ENCODE peak calls at places on chromosomes 7 and 10, in six cellular contexts. One of them, this sample, is unnamed.

GRCh38 chr7:74203157-74203556 is 6.6 kb upstream of the LAT2 start:
- DNase-seq in retina: no peak
- DNase-seq in dermis microvascular lymphatic vessel endothelial cell: peak
- DNase-seq in activated CD8-positive, alpha-beta memory T cell treated with anti-CD3 and anti-CD28 coated beads, Interleukin-2, amount 50 U/mL, for 48 hours: no peak
- DNase-seq in IMR-90: peak
- DNase-seq in GM19239: no peak
- DNase-seq in this sample: peak

GRCh38 chr7:23294549-23295400 is 4.4 kb upstream of the MALSU1 start:
- DNase-seq in retina: no peak
- DNase-seq in dermis microvascular lymphatic vessel endothelial cell: no peak
- DNase-seq in activated CD8-positive, alpha-beta memory T cell treated with anti-CD3 and anti-CD28 coated beads, Interleukin-2, amount 50 U/mL, for 48 hours: no peak
- DNase-seq in IMR-90: no peak
- DNase-seq in GM19239: no peak
- DNase-seq in this sample: no peak

GRCh38 chr7:80722596-80723141 is 84.2 kb downstream of the CD36 start:
- DNase-seq in retina: peak
- DNase-seq in dermis microvascular lymphatic vessel endothelial cell: no peak
- DNase-seq in activated CD8-positive, alpha-beta memory T cell treated with anti-CD3 and anti-CD28 coated beads, Interleukin-2, amount 50 U/mL, for 48 hours: no peak
- DNase-seq in IMR-90: peak
- DNase-seq in GM19239: no peak
- DNase-seq in this sample: peak

GRCh38 chr7:137980308-137980707 is 21.6 kb downstream of the CREB3L2 start:
- DNase-seq in retina: no peak
- DNase-seq in dermis microvascular lymphatic vessel endothelial cell: no peak
- DNase-seq in activated CD8-positive, alpha-beta memory T cell treated with anti-CD3 and anti-CD28 coated beads, Interleukin-2, amount 50 U/mL, for 48 hours: no peak
- DNase-seq in IMR-90: no peak
- DNase-seq in GM19239: no peak
- DNase-seq in this sample: no peak

GRCh38 chr7:46759711-46760480 is 822.0 kb downstream of the TNS3 start:
- DNase-seq in retina: no peak
- DNase-seq in dermis microvascular lymphatic vessel endothelial cell: no peak
- DNase-seq in activated CD8-positive, alpha-beta memory T cell treated with anti-CD3 and anti-CD28 coated beads, Interleukin-2, amount 50 U/mL, for 48 hours: no peak
- DNase-seq in IMR-90: peak
- DNase-seq in GM19239: no peak
- DNase-seq in this sample: peak

GRCh38 chr7:25361863-25362262 is 133.6 kb upstream of the NPVF start:
- DNase-seq in retina: no peak
- DNase-seq in dermis microvascular lymphatic vessel endothelial cell: no peak
- DNase-seq in activated CD8-positive, alpha-beta memory T cell treated with anti-CD3 and anti-CD28 coated beads, Interleukin-2, amount 50 U/mL, for 48 hours: no peak
- DNase-seq in IMR-90: no peak
- DNase-seq in GM19239: no peak
- DNase-seq in this sample: no peak

GRCh38 chr10:62637249-62638061 is 167.1 kb upstream of the ADO start:
- DNase-seq in retina: no peak
- DNase-seq in dermis microvascular lymphatic vessel endothelial cell: no peak
- DNase-seq in activated CD8-positive, alpha-beta memory T cell treated with anti-CD3 and anti-CD28 coated beads, Interleukin-2, amount 50 U/mL, for 48 hours: peak
- DNase-seq in IMR-90: peak
- DNase-seq in GM19239: no peak
- DNase-seq in this sample: peak

GRCh38 chr10:93757136-93757535 is 600 bp upstream of the LGI1 start:
- DNase-seq in retina: peak
- DNase-seq in dermis microvascular lymphatic vessel endothelial cell: no peak
- DNase-seq in activated CD8-positive, alpha-beta memory T cell treated with anti-CD3 and anti-CD28 coated beads, Interleukin-2, amount 50 U/mL, for 48 hours: no peak
- DNase-seq in IMR-90: no peak
- DNase-seq in GM19239: no peak
- DNase-seq in this sample: no peak

GRCh38 chr10:89471110-89471814 is 56.9 kb downstream of the IFIT5 start:
- DNase-seq in retina: no peak
- DNase-seq in dermis microvascular lymphatic vessel endothelial cell: no peak
- DNase-seq in activated CD8-positive, alpha-beta memory T cell treated with anti-CD3 and anti-CD28 coated beads, Interleukin-2, amount 50 U/mL, for 48 hours: no peak
- DNase-seq in IMR-90: peak
- DNase-seq in GM19239: no peak
- DNase-seq in this sample: no peak

GRCh38 chr10:101897633-101898032 is 54.0 kb upstream of the KCNIP2 start:
- DNase-seq in retina: peak
- DNase-seq in dermis microvascular lymphatic vessel endothelial cell: peak
- DNase-seq in activated CD8-positive, alpha-beta memory T cell treated with anti-CD3 and anti-CD28 coated beads, Interleukin-2, amount 50 U/mL, for 48 hours: no peak
- DNase-seq in IMR-90: peak
- DNase-seq in GM19239: no peak
- DNase-seq in this sample: no peak

GRCh38 chr7:112481833-112482669 is 1.3 kb downstream of the LSMEM1 start:
- DNase-seq in retina: no peak
- DNase-seq in dermis microvascular lymphatic vessel endothelial cell: no peak
- DNase-seq in activated CD8-positive, alpha-beta memory T cell treated with anti-CD3 and anti-CD28 coated beads, Interleukin-2, amount 50 U/mL, for 48 hours: no peak
- DNase-seq in IMR-90: peak
- DNase-seq in GM19239: no peak
- DNase-seq in this sample: peak

GRCh38 chr10:113554214-113554613 is 1.4 kb downstream of the HABP2 start:
- DNase-seq in retina: no peak
- DNase-seq in dermis microvascular lymphatic vessel endothelial cell: no peak
- DNase-seq in activated CD8-positive, alpha-beta memory T cell treated with anti-CD3 and anti-CD28 coated beads, Interleukin-2, amount 50 U/mL, for 48 hours: no peak
- DNase-seq in IMR-90: no peak
- DNase-seq in GM19239: no peak
- DNase-seq in this sample: peak

GRCh38 chr10:95268438-95268837 is 22.4 kb downstream of the PDLIM1 start:
- DNase-seq in retina: no peak
- DNase-seq in dermis microvascular lymphatic vessel endothelial cell: peak
- DNase-seq in activated CD8-positive, alpha-beta memory T cell treated with anti-CD3 and anti-CD28 coated beads, Interleukin-2, amount 50 U/mL, for 48 hours: no peak
- DNase-seq in IMR-90: peak
- DNase-seq in GM19239: no peak
- DNase-seq in this sample: peak

GRCh38 chr10:7513455-7513854 is 102.6 kb upstream of the SFMBT2 start:
- DNase-seq in retina: no peak
- DNase-seq in dermis microvascular lymphatic vessel endothelial cell: no peak
- DNase-seq in activated CD8-positive, alpha-beta memory T cell treated with anti-CD3 and anti-CD28 coated beads, Interleukin-2, amount 50 U/mL, for 48 hours: no peak
- DNase-seq in IMR-90: no peak
- DNase-seq in GM19239: no peak
- DNase-seq in this sample: no peak

GRCh38 chr7:74178632-74179031 is 4.5 kb downstream of the EIF4H start:
- DNase-seq in retina: no peak
- DNase-seq in dermis microvascular lymphatic vessel endothelial cell: no peak
- DNase-seq in activated CD8-positive, alpha-beta memory T cell treated with anti-CD3 and anti-CD28 coated beads, Interleukin-2, amount 50 U/mL, for 48 hours: no peak
- DNase-seq in IMR-90: peak
- DNase-seq in GM19239: no peak
- DNase-seq in this sample: no peak

GRCh38 chr10:17199351-17199804 is 2.1 kb downstream of the TRDMT1 start:
- DNase-seq in retina: peak
- DNase-seq in dermis microvascular lymphatic vessel endothelial cell: no peak
- DNase-seq in activated CD8-positive, alpha-beta memory T cell treated with anti-CD3 and anti-CD28 coated beads, Interleukin-2, amount 50 U/mL, for 48 hours: no peak
- DNase-seq in IMR-90: peak
- DNase-seq in GM19239: no peak
- DNase-seq in this sample: peak

GRCh38 chr10:79405221-79405994 is 40.0 kb downstream of the ZCCHC24 start:
- DNase-seq in retina: no peak
- DNase-seq in dermis microvascular lymphatic vessel endothelial cell: no peak
- DNase-seq in activated CD8-positive, alpha-beta memory T cell treated with anti-CD3 and anti-CD28 coated beads, Interleukin-2, amount 50 U/mL, for 48 hours: no peak
- DNase-seq in IMR-90: no peak
- DNase-seq in GM19239: no peak
- DNase-seq in this sample: no peak

GRCh38 chr10:96390460-96390864 is 31.7 kb upstream of the OPALIN start:
- DNase-seq in retina: no peak
- DNase-seq in dermis microvascular lymphatic vessel endothelial cell: no peak
- DNase-seq in activated CD8-positive, alpha-beta memory T cell treated with anti-CD3 and anti-CD28 coated beads, Interleukin-2, amount 50 U/mL, for 48 hours: no peak
- DNase-seq in IMR-90: no peak
- DNase-seq in GM19239: no peak
- DNase-seq in this sample: no peak

GRCh38 chr7:98133181-98133580 is 26.5 kb downstream of the LMTK2 start:
- DNase-seq in retina: no peak
- DNase-seq in dermis microvascular lymphatic vessel endothelial cell: no peak
- DNase-seq in activated CD8-positive, alpha-beta memory T cell treated with anti-CD3 and anti-CD28 coated beads, Interleukin-2, amount 50 U/mL, for 48 hours: no peak
- DNase-seq in IMR-90: no peak
- DNase-seq in GM19239: peak
- DNase-seq in this sample: no peak

GRCh38 chr7:112759905-112760304 is 30.3 kb downstream of the TMEM168 start:
- DNase-seq in retina: no peak
- DNase-seq in dermis microvascular lymphatic vessel endothelial cell: no peak
- DNase-seq in activated CD8-positive, alpha-beta memory T cell treated with anti-CD3 and anti-CD28 coated beads, Interleukin-2, amount 50 U/mL, for 48 hours: no peak
- DNase-seq in IMR-90: no peak
- DNase-seq in GM19239: no peak
- DNase-seq in this sample: no peak

GRCh38 chr10:100997364-100998182 is 2.0 kb upstream of the LZTS2 start:
- DNase-seq in retina: peak
- DNase-seq in dermis microvascular lymphatic vessel endothelial cell: no peak
- DNase-seq in activated CD8-positive, alpha-beta memory T cell treated with anti-CD3 and anti-CD28 coated beads, Interleukin-2, amount 50 U/mL, for 48 hours: peak
- DNase-seq in IMR-90: peak
- DNase-seq in GM19239: peak
- DNase-seq in this sample: peak

GRCh38 chr10:88122145-88122544 is 258.7 kb downstream of the PTEN start:
- DNase-seq in retina: no peak
- DNase-seq in dermis microvascular lymphatic vessel endothelial cell: no peak
- DNase-seq in activated CD8-positive, alpha-beta memory T cell treated with anti-CD3 and anti-CD28 coated beads, Interleukin-2, amount 50 U/mL, for 48 hours: no peak
- DNase-seq in IMR-90: no peak
- DNase-seq in GM19239: no peak
- DNase-seq in this sample: no peak

GRCh38 chr7:99829520-99830160 is 1.8 kb downstream of the CYP3A43 start:
- DNase-seq in retina: no peak
- DNase-seq in dermis microvascular lymphatic vessel endothelial cell: no peak
- DNase-seq in activated CD8-positive, alpha-beta memory T cell treated with anti-CD3 and anti-CD28 coated beads, Interleukin-2, amount 50 U/mL, for 48 hours: no peak
- DNase-seq in IMR-90: no peak
- DNase-seq in GM19239: peak
- DNase-seq in this sample: no peak

GRCh38 chr10:123614888-123615287 is 51.3 kb upstream of the GPR26 start:
- DNase-seq in retina: peak
- DNase-seq in dermis microvascular lymphatic vessel endothelial cell: peak
- DNase-seq in activated CD8-positive, alpha-beta memory T cell treated with anti-CD3 and anti-CD28 coated beads, Interleukin-2, amount 50 U/mL, for 48 hours: peak
- DNase-seq in IMR-90: peak
- DNase-seq in GM19239: peak
- DNase-seq in this sample: peak

GRCh38 chr7:40870108-40870507 is 735.3 kb downstream of the SUGCT start:
- DNase-seq in retina: no peak
- DNase-seq in dermis microvascular lymphatic vessel endothelial cell: no peak
- DNase-seq in activated CD8-positive, alpha-beta memory T cell treated with anti-CD3 and anti-CD28 coated beads, Interleukin-2, amount 50 U/mL, for 48 hours: no peak
- DNase-seq in IMR-90: peak
- DNase-seq in GM19239: no peak
- DNase-seq in this sample: no peak

GRCh38 chr7:158676171-158676840 is 28.3 kb downstream of the NCAPG2 start:
- DNase-seq in retina: no peak
- DNase-seq in dermis microvascular lymphatic vessel endothelial cell: no peak
- DNase-seq in activated CD8-positive, alpha-beta memory T cell treated with anti-CD3 and anti-CD28 coated beads, Interleukin-2, amount 50 U/mL, for 48 hours: no peak
- DNase-seq in IMR-90: peak
- DNase-seq in GM19239: no peak
- DNase-seq in this sample: no peak

GRCh38 chr10:11824376-11824775 is 1.2 kb downstream of the PROSER2 start:
- DNase-seq in retina: no peak
- DNase-seq in dermis microvascular lymphatic vessel endothelial cell: no peak
- DNase-seq in activated CD8-positive, alpha-beta memory T cell treated with anti-CD3 and anti-CD28 coated beads, Interleukin-2, amount 50 U/mL, for 48 hours: no peak
- DNase-seq in IMR-90: peak
- DNase-seq in GM19239: no peak
- DNase-seq in this sample: peak

GRCh38 chr7:51013218-51013786 is 230.6 kb upstream of the GRB10 start:
- DNase-seq in retina: no peak
- DNase-seq in dermis microvascular lymphatic vessel endothelial cell: no peak
- DNase-seq in activated CD8-positive, alpha-beta memory T cell treated with anti-CD3 and anti-CD28 coated beads, Interleukin-2, amount 50 U/mL, for 48 hours: no peak
- DNase-seq in IMR-90: no peak
- DNase-seq in GM19239: no peak
- DNase-seq in this sample: no peak

GRCh38 chr7:96111405-96111804 is 210.5 kb downstream of the SLC25A13 start:
- DNase-seq in retina: no peak
- DNase-seq in dermis microvascular lymphatic vessel endothelial cell: no peak
- DNase-seq in activated CD8-positive, alpha-beta memory T cell treated with anti-CD3 and anti-CD28 coated beads, Interleukin-2, amount 50 U/mL, for 48 hours: no peak
- DNase-seq in IMR-90: no peak
- DNase-seq in GM19239: no peak
- DNase-seq in this sample: no peak

GRCh38 chr7:148838905-148839304 is 45.2 kb downstream of the EZH2 start:
- DNase-seq in retina: no peak
- DNase-seq in dermis microvascular lymphatic vessel endothelial cell: no peak
- DNase-seq in activated CD8-positive, alpha-beta memory T cell treated with anti-CD3 and anti-CD28 coated beads, Interleukin-2, amount 50 U/mL, for 48 hours: no peak
- DNase-seq in IMR-90: no peak
- DNase-seq in GM19239: peak
- DNase-seq in this sample: no peak